ENCODE peak calls at places on chromosomes 4 and X, in four cellular contexts. K, D, B and E are unnamed samples.

GRCh38 chr4:159171287-159171686 is 68.4 kb downstream of the RAPGEF2 start:
- DNase-seq in K (no peak), D (no peak), B (no peak), E (no peak)

GRCh38 chr4:24382381-24382780 is 202.0 kb downstream of the DHX15 start:
- DNase-seq in K (no peak), D (no peak), B (no peak), E (no peak)

GRCh38 chrX:73977542-73978169 is 326.3 kb upstream of the ZCCHC13 start:
- DNase-seq in K (no peak), D (peak; percentile 46), B (no peak), E (no peak)

GRCh38 chrX:48045410-48046311 is 25.8 kb downstream of the ZNF630 start:
- DNase-seq in K (no peak), D (no peak), B (no peak), E (no peak)

GRCh38 chr4:612052-612748 is 13.2 kb upstream of the PDE6B start:
- DNase-seq in K (no peak), D (no peak), B (no peak), E (no peak)

GRCh38 chr4:4356106-4357041 is 30.5 kb upstream of the NSG1 start:
- DNase-seq in K (no peak), D (no peak), B (no peak), E (no peak)

GRCh38 chr4:7432531-7433375 is 2.0 kb downstream of the PSAPL1 start:
- DNase-seq in K (no peak), D (no peak), B (no peak), E (no peak)

GRCh38 chr4:145881991-145882390 is 56.6 kb downstream of the ZNF827 start:
- DNase-seq in K (no peak), D (no peak), B (no peak), E (no peak)

GRCh38 chr4:14333616-14334015 is 668.7 kb upstream of the CPEB2 start:
- DNase-seq in K (no peak), D (no peak), B (no peak), E (no peak)

GRCh38 chrX:71974916-71975315 is 64.3 kb downstream of the NHSL2 start:
- DNase-seq in K (no peak), D (no peak), B (no peak), E (no peak)

GRCh38 chr4:133711817-133712216 is 489.8 kb downstream of the PABPC4L start:
- DNase-seq in K (no peak), D (no peak), B (no peak), E (no peak)

GRCh38 chr4:79852305-79852730 is 220.7 kb downstream of the ANTXR2 start:
- DNase-seq in K (peak; percentile 39), D (no peak), B (no peak), E (no peak)

GRCh38 chr4:140826701-140827027 is 70.5 kb upstream of the TBC1D9 start:
- DNase-seq in K (no peak), D (no peak), B (no peak), E (no peak)

GRCh38 chr4:56607926-56608325 is 73.2 kb downstream of the HOPX start:
- DNase-seq in K (no peak), D (no peak), B (no peak), E (no peak)

GRCh38 chr4:958314-958665 is 15.1 kb downstream of the DGKQ start:
- DNase-seq in K (no peak), D (no peak), B (no peak), E (no peak)

GRCh38 chr4:88244821-88245579 is 39.4 kb downstream of the PPM1K start:
- DNase-seq in K (peak; percentile 3), D (no peak), B (no peak), E (peak; percentile 21)

GRCh38 chrX:103637604-103638338 is 9.0 kb downstream of the TCEAL1 start:
- DNase-seq in K (no peak), D (no peak), B (no peak), E (no peak)

GRCh38 chr4:83320548-83320947 is 14.1 kb downstream of the HPSE start:
- DNase-seq in K (no peak), D (no peak), B (peak; percentile 89), E (no peak)

GRCh38 chrX:138378876-138379275 is 332.6 kb downstream of the FGF13 start:
- DNase-seq in K (no peak), D (no peak), B (no peak), E (no peak)

GRCh38 chrX:68703369-68703768 is 55.9 kb downstream of the STARD8 start:
- DNase-seq in K (no peak), D (no peak), B (no peak), E (no peak)

GRCh38 chr4:76011700-76012387 is 4.5 kb upstream of the CXCL9 start:
- DNase-seq in K (no peak), D (peak; percentile 60), B (peak; percentile 29), E (no peak)

GRCh38 chr4:7591409-7592063 is 156.8 kb upstream of the PSAPL1 start:
- DNase-seq in K (no peak), D (no peak), B (no peak), E (no peak)

GRCh38 chr4:161583549-161583948 is 580.3 kb downstream of the FSTL5 start:
- DNase-seq in K (no peak), D (no peak), B (no peak), E (no peak)

GRCh38 chr4:87805971-87806370 is 6.6 kb downstream of the IBSP start:
- DNase-seq in K (no peak), D (no peak), B (no peak), E (no peak)

GRCh38 chr4:143337600-143338287 is 1.1 kb downstream of the GAB1 start:
- DNase-seq in K (peak; percentile 67), D (no peak), B (peak; percentile 15), E (no peak)

GRCh38 chr4:24930136-24930535 is 17.3 kb upstream of the CCDC149 start:
- DNase-seq in K (no peak), D (no peak), B (peak; percentile 32), E (no peak)

GRCh38 chr4:121156822-121157769 is 7.0 kb downstream of the TNIP3 start:
- DNase-seq in K (peak; percentile 0), D (no peak), B (peak; percentile 76), E (no peak)

GRCh38 chr4:153246446-153247115 is 42.3 kb downstream of the TRIM2 start:
- DNase-seq in K (no peak), D (no peak), B (no peak), E (no peak)

GRCh38 chr4:94571720-94572119 is 120.0 kb downstream of the PDLIM5 start:
- DNase-seq in K (no peak), D (no peak), B (no peak), E (no peak)
- TF ChIP-seq SPI1 in K (no peak), D (no peak), B (no peak), E (no peak)

DNA sequence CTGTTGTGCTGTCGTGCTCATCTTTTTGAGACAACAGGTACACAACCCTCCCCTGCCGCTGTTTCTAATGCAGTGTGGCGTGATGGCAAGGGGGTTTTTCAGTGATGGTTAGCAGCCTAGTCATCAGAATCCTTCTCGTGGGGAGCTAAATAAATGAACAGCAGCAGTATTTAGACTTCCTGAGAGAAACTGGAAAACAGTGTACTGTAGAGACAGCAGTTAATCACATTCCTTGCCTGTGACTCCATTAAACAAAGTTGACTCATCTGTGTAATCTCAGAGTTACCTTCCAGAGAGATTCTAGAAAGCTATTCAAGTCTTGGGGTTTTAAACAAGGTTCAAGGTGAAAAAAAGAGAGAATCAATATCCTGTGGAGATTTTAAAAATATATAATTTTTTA is 1753.2 kb upstream of the PCDH7 start:
- DNase-seq in K (no peak), D (no peak), B (no peak), E (no peak)
- TF ChIP-seq SPI1 in K (no peak), D (no peak), B (no peak), E (no peak)

DNA sequence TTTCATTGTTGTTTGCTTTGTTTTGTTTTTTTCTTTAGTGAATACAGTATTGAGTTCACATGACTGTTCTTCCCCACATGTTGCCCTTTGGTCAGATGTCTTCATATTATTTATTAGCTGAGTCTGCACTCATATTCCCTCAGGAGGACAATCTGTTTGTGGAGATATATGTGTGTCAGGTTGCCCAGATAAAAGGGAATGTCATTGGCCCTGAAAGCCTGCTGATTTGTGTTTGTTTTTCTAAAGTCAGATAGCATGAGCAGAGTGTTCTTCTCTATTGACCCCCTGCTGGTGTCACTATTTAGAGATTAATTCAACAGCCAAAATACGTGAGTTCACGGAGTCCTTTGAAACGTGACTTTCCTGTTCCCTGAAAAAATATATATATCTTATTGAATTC is 1184.5 kb downstream of the RPA4 start:
- DNase-seq in K (no peak), D (no peak), B (no peak), E (no peak)
- TF ChIP-seq SPI1 in K (no peak), D (no peak), B (no peak), E (no peak)

DNA sequence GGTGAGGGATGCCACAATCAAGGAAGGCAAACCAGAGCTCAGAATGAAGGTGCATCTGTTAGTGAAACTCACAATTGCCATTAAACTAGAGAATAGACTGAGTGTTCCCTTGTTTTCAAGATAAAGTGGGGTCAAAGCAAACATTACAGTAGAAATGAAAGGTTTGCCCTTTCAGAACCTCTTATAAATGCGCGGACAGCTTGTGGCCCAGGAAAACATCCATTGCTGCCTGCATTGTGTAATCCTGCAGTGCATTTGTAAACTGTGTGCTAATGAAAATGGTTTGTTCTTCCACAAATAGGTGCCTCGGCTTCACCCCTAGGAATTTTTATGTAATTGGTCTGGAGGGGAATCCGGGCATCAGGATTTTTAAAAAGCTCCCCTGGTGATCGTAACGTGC is 62.8 kb downstream of the SNX25 start:
- DNase-seq in K (no peak), D (no peak), B (no peak), E (no peak)
- TF ChIP-seq SPI1 in K (no peak), D (no peak), B (no peak), E (no peak)

GRCh38 chr4:164442167-164442566 is 311.8 kb upstream of the SMIM31 start:
- DNase-seq in K (no peak), D (no peak), B (no peak), E (no peak)
- TF ChIP-seq SPI1 in K (no peak), D (no peak), B (no peak), E (no peak)

DNA sequence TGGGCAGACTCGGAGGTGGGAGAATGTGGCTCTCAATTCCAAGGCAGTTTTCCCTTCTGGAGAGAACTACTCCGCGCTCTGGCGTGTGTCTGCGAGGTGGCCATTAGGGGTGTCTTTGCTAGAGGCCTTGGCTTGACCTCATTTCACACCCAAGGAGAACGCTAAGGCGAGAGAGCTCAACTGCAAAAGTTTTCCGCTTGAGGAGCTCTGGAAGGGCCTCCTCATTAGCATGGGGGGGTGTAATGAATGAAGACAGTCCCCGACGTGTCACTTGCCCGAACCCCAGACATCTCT is 708 bp upstream of the RBPJ start:
- DNase-seq in K (no peak), D (peak; percentile 51), B (no peak), E (peak; percentile 38)
- TF ChIP-seq SPI1 in K (no peak), D (no peak), B (no peak), E (no peak)

GRCh38 chr4:85151349-85151748 is 184.9 kb upstream of the WDFY3 start:
- DNase-seq in K (no peak), D (no peak), B (no peak), E (no peak)
- TF ChIP-seq SPI1 in K (no peak), D (no peak), B (no peak), E (no peak)